ENCODE peak calls at places on chromosomes 16 and 17, in ten cellular contexts. B, Z, H, G, W, E, N, J, D and V are unnamed samples.

GRCh38 chr17:46063239-46063638 is 64.2 kb downstream of the STH start:
- DNase-seq in B (no peak), Z (no peak), H (no peak), G (no peak), W (no peak), E (no peak), N (peak; percentile 74), J (no peak), D (no peak), V (peak; percentile 63)

GRCh38 chr17:57462007-57462579 is 205.8 kb downstream of the MSI2 start:
- DNase-seq in B (no peak), Z (no peak), H (no peak), G (no peak), W (no peak), E (no peak), N (no peak), J (no peak), D (no peak), V (no peak)

GRCh38 chr16:1723450-1724147 is 17.6 kb downstream of the MAPK8IP3 start:
- DNase-seq in B (peak; percentile 26), Z (peak; percentile 51), H (no peak), G (no peak), W (peak; percentile 10), E (no peak), N (peak; percentile 50), J (peak; percentile 23), D (peak; percentile 75), V (peak; percentile 77)

GRCh38 chr17:66255527-66255971 is 26.3 kb upstream of the APOH start:
- DNase-seq in B (no peak), Z (no peak), H (no peak), G (no peak), W (no peak), E (no peak), N (no peak), J (no peak), D (no peak), V (no peak)

GRCh38 chr17:3502466-3502865 is 26.7 kb downstream of the ASPA start:
- DNase-seq in B (no peak), Z (no peak), H (no peak), G (no peak), W (no peak), E (no peak), N (no peak), J (no peak), D (no peak), V (no peak)

GRCh38 chr17:19713901-19714361 is 2.5 kb downstream of the SLC47A2 start:
- DNase-seq in B (no peak), Z (no peak), H (no peak), G (no peak), W (no peak), E (peak; percentile 47), N (no peak), J (no peak), D (no peak), V (no peak)

GRCh38 chr17:16944334-16945140 is 27.4 kb downstream of the TNFRSF13B start:
- DNase-seq in B (no peak), Z (no peak), H (peak; percentile 28), G (no peak), W (no peak), E (no peak), N (no peak), J (no peak), D (no peak), V (no peak)

GRCh38 chr17:1224330-1224729 is 44.5 kb upstream of the ABR start:
- DNase-seq in B (no peak), Z (no peak), H (no peak), G (no peak), W (no peak), E (no peak), N (no peak), J (no peak), D (no peak), V (no peak)

GRCh38 chr17:67477687-67478086 is 100.6 kb downstream of the PITPNC1 start:
- DNase-seq in B (no peak), Z (no peak), H (no peak), G (peak; percentile 23), W (no peak), E (no peak), N (peak; percentile 56), J (no peak), D (no peak), V (no peak)

GRCh38 chr16:9522589-9522988 is 431.1 kb downstream of the HAPSTR1 start:
- DNase-seq in B (no peak), Z (no peak), H (no peak), G (no peak), W (no peak), E (no peak), N (no peak), J (no peak), D (no peak), V (no peak)

GRCh38 chr16:31354394-31355291 is at the start of gene ITGAX:
- DNase-seq in B (no peak), Z (peak; percentile 60), H (peak; percentile 45), G (no peak), W (no peak), E (no peak), N (no peak), J (no peak), D (no peak), V (peak; percentile 7)

GRCh38 chr17:35084987-35085386 is 21.5 kb upstream of the RFFL start:
- DNase-seq in B (no peak), Z (no peak), H (no peak), G (no peak), W (no peak), E (no peak), N (peak; percentile 55), J (no peak), D (peak; percentile 63), V (peak; percentile 60)

GRCh38 chr16:70407811-70408274 is 31.1 kb downstream of the ST3GAL2 start:
- DNase-seq in B (no peak), Z (no peak), H (no peak), G (no peak), W (no peak), E (no peak), N (no peak), J (no peak), D (no peak), V (peak; percentile 46)

GRCh38 chr17:67602974-67603373 is 114.8 kb upstream of the NOL11 start:
- DNase-seq in B (no peak), Z (peak; percentile 48), H (peak; percentile 84), G (no peak), W (peak; percentile 72), E (no peak), N (peak; percentile 46), J (no peak), D (peak; percentile 88), V (peak; percentile 63)

GRCh38 chr17:62931101-62931500 is 34.9 kb upstream of the TANC2 start:
- DNase-seq in B (no peak), Z (no peak), H (no peak), G (no peak), W (no peak), E (no peak), N (no peak), J (no peak), D (no peak), V (no peak)

GRCh38 chr17:74452027-74452840 is 14.2 kb upstream of the CD300A start:
- DNase-seq in B (no peak), Z (no peak), H (peak; percentile 49), G (no peak), W (peak; percentile 3), E (no peak), N (no peak), J (no peak), D (no peak), V (no peak)

GRCh38 chr17:27978689-27979175 is 63.7 kb upstream of the NLK start:
- DNase-seq in B (no peak), Z (no peak), H (no peak), G (no peak), W (no peak), E (no peak), N (no peak), J (no peak), D (no peak), V (no peak)

GRCh38 chr17:72952641-72953313 is 139.7 kb downstream of the SLC39A11 start:
- DNase-seq in B (no peak), Z (no peak), H (peak; percentile 50), G (no peak), W (no peak), E (no peak), N (no peak), J (no peak), D (no peak), V (no peak)

GRCh38 chr17:46010597-46011186 is 11.6 kb downstream of the STH start:
- DNase-seq in B (no peak), Z (peak; percentile 11), H (peak; percentile 68), G (no peak), W (no peak), E (no peak), N (no peak), J (no peak), D (peak; percentile 34), V (no peak)

GRCh38 chr17:59814685-59815084 is 78.1 kb downstream of the TUBD1 start:
- DNase-seq in B (no peak), Z (no peak), H (no peak), G (no peak), W (no peak), E (no peak), N (no peak), J (no peak), D (no peak), V (no peak)

GRCh38 chr17:80169784-80170500 is at the start of gene CARD14:
- DNase-seq in B (no peak), Z (no peak), H (peak; percentile 28), G (no peak), W (no peak), E (no peak), N (no peak), J (no peak), D (peak; percentile 80), V (no peak)

GRCh38 chr17:13385481-13385907 is 216.2 kb downstream of the HS3ST3A1 start:
- DNase-seq in B (no peak), Z (no peak), H (no peak), G (no peak), W (no peak), E (no peak), N (no peak), J (no peak), D (no peak), V (no peak)

GRCh38 chr16:4339909-4340308 is 11.2 kb downstream of the PAM16 start:
- DNase-seq in B (no peak), Z (no peak), H (no peak), G (no peak), W (peak; percentile 57), E (no peak), N (peak; percentile 31), J (no peak), D (no peak), V (peak; percentile 70)

GRCh38 chr16:73020409-73020884 is 27.5 kb downstream of the ZFHX3 start:
- DNase-seq in B (no peak), Z (peak; percentile 17), H (no peak), G (no peak), W (no peak), E (peak; percentile 82), N (peak; percentile 97), J (no peak), D (peak; percentile 77), V (peak; percentile 94)

GRCh38 chr17:77924757-77925336 is 33.7 kb upstream of the TNRC6C start:
- DNase-seq in B (no peak), Z (peak; percentile 87), H (peak; percentile 92), G (no peak), W (no peak), E (no peak), N (peak; percentile 47), J (no peak), D (no peak), V (peak; percentile 90)

GRCh38 chr16:21602785-21603184 is 3.4 kb downstream of the METTL9 start:
- DNase-seq in B (no peak), Z (no peak), H (no peak), G (no peak), W (no peak), E (no peak), N (no peak), J (no peak), D (no peak), V (no peak)

GRCh38 chr17:49217651-49218413 is 7.3 kb downstream of the ABI3 start:
- DNase-seq in B (no peak), Z (peak; percentile 35), H (no peak), G (no peak), W (no peak), E (no peak), N (no peak), J (no peak), D (no peak), V (no peak)

GRCh38 chr17:35865412-35866355 is 3.0 kb downstream of the HEATR9 start:
- DNase-seq in B (no peak), Z (no peak), H (no peak), G (no peak), W (no peak), E (no peak), N (peak; percentile 50), J (no peak), D (no peak), V (peak; percentile 56)